ENCODE peak calls at places on chromosome 12, in six cellular contexts. Q is hepatocyte, B is HCT116, Z is PC-3, G is neural progenitor cell, L is OCI-LY7. F is an unnamed sample.

GRCh38 chr12:114682920-114683708 is 861 bp downstream of the TBX3 start:
- DNase-seq in Z (peak), B (no peak), L (no peak), Q (no peak), G (peak), F (no peak)

GRCh38 chr12:109777544-109777943 is 55.7 kb downstream of the TRPV4 start:
- DNase-seq in G (no peak), Z (peak), L (peak), Q (no peak), B (no peak), F (peak)

GRCh38 chr12:118053071-118053985 is 7.7 kb downstream of the WSB2 start:
- DNase-seq in Q (no peak), Z (peak), L (no peak), G (no peak), B (no peak), F (no peak)

GRCh38 chr12:1929241-1929984 is 11.0 kb upstream of the CACNA2D4 start:
- DNase-seq in L (peak), Q (no peak), Z (no peak), G (no peak), B (no peak), F (no peak)

GRCh38 chr12:17079251-17079909 is 473.4 kb upstream of the LMO3 start:
- DNase-seq in Z (peak), B (no peak), G (no peak), Q (no peak), L (peak), F (no peak)

GRCh38 chr12:52190860-52191729 is 719 bp downstream of the KRT80 start:
- DNase-seq in Q (no peak), G (no peak), L (no peak), B (no peak), Z (peak), F (no peak)

GRCh38 chr12:80937391-80938238 is at the start of gene LIN7A:
- DNase-seq in L (no peak), Q (peak), Z (no peak), B (no peak), G (peak), F (no peak)

GRCh38 chr12:6392499-6392898 is 8.5 kb downstream of the LTBR start:
- DNase-seq in Q (no peak), Z (no peak), G (no peak), L (no peak), B (no peak), F (no peak)

GRCh38 chr12:116855744-116856470 is 25.3 kb downstream of the HRK start:
- DNase-seq in Z (peak), L (no peak), Q (no peak), G (no peak), B (no peak), F (no peak)

GRCh38 chr12:51591020-51591901 is at the start of gene SCN8A:
- DNase-seq in Q (peak), Z (peak), G (peak), B (peak), L (peak), F (peak)

GRCh38 chr12:124756151-124756550 is 107.5 kb downstream of the SCARB1 start:
- DNase-seq in G (no peak), L (no peak), Q (no peak), B (no peak), Z (no peak), F (no peak)

GRCh38 chr12:42798811-42799438 is 209.4 kb upstream of the PRICKLE1 start:
- DNase-seq in G (no peak), Q (no peak), Z (peak), B (no peak), L (no peak), F (no peak)

GRCh38 chr12:1851126-1851791 is 30.9 kb downstream of the LRTM2 start:
- DNase-seq in L (no peak), B (no peak), Z (peak), Q (no peak), G (no peak), F (no peak)

GRCh38 chr12:90729741-90730140 is 225.2 kb downstream of the CCER1 start:
- DNase-seq in G (no peak), L (no peak), Z (peak), B (peak), Q (no peak), F (no peak)

DNA sequence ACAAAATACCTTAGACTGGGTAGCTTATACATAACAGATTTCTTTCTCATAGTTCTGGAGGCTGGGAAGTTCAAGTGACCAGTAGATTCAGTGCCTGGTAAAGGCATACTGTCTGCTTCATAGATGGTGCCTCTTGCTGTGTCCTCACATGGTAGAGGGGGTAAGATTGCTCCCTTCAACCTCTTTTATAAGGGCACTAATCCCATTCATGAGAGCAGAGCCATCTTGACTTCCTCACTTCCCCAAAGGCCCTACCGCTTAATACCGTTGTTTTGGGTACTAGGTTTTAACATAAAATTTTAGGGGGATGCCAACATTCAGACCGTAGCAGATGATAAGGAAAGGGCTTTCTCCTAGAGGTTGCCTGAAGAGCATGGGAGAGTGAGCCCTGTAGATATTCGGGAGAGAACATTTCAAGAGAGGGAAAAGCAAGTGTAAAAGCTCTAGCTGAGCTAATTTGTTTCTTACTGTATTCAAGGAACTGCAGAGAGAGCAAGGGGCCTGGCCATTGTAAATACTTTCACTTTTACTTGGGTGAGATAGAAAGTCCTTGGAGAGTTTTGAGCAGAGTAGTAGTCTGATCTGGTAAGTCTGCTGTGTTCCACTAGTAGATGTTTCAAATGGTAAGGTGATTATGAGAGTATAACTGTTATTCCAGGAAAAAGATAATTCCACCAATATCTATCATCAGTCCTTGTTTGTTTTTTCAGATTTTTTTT is 27.3 kb downstream of the FRS2 start:
- DNase-seq in B (no peak), Q (no peak), Z (no peak), G (no peak), L (no peak), F (peak)
- TF ChIP-seq EZH2phosphoT487 in B (no peak), Q (no peak), Z (no peak), G (no peak), L (no peak), F (no peak)

GRCh38 chr12:20210795-20211194 is 157.5 kb upstream of the PDE3A start:
- DNase-seq in G (no peak), Q (no peak), Z (no peak), B (no peak), L (no peak), F (no peak)

GRCh38 chr12:20212036-20212435 is 156.3 kb upstream of the PDE3A start:
- DNase-seq in G (no peak), B (no peak), L (no peak), Z (no peak), Q (no peak), F (no peak)

GRCh38 chr12:20201733-20202132 is 166.6 kb upstream of the PDE3A start:
- DNase-seq in L (no peak), Q (no peak), G (no peak), B (no peak), Z (no peak), F (no peak)

GRCh38 chr12:20211537-20211936 is 156.8 kb upstream of the PDE3A start:
- DNase-seq in B (no peak), Z (no peak), G (no peak), Q (no peak), L (no peak), F (no peak)

GRCh38 chr12:20206410-20206809 is 161.9 kb upstream of the PDE3A start:
- DNase-seq in L (no peak), Z (no peak), Q (no peak), G (no peak), B (no peak), F (no peak)
- H2AFZ ChIP-seq in L (no peak), Z (no peak), Q (no peak), G (peak), B (no peak), F (no peak)

GRCh38 chr12:54443446-54443845 is 24.4 kb upstream of the ITGA5 start:
- DNase-seq in G (no peak), L (no peak), B (no peak), Z (no peak), Q (no peak), F (no peak)

GRCh38 chr12:54444202-54444601 is 25.1 kb upstream of the ITGA5 start:
- DNase-seq in Z (peak), G (no peak), B (no peak), Q (no peak), L (no peak), F (no peak)

GRCh38 chr12:54439096-54439495 is 20.0 kb upstream of the ITGA5 start:
- DNase-seq in Q (no peak), B (no peak), G (no peak), Z (no peak), L (no peak), F (no peak)

GRCh38 chr12:54439521-54440255 is 20.6 kb upstream of the ITGA5 start:
- DNase-seq in B (peak), Q (peak), L (peak), Z (peak), G (peak), F (peak)

GRCh38 chr12:54442071-54442470 is 23.0 kb upstream of the ITGA5 start:
- DNase-seq in G (no peak), Q (no peak), Z (no peak), L (no peak), B (no peak), F (no peak)
- TF ChIP-seq EZH2phosphoT487 in G (no peak), Q (no peak), Z (no peak), L (no peak), B (no peak), F (no peak)

GRCh38 chr12:119992129-119992705 is 3.2 kb downstream of the BICDL1 start:
- DNase-seq in Z (no peak), L (no peak), B (no peak), Q (no peak), G (no peak), F (no peak)

GRCh38 chr12:119988440-119988787 is 622 bp upstream of the BICDL1 start:
- DNase-seq in L (no peak), B (no peak), Q (no peak), G (no peak), Z (no peak), F (no peak)

GRCh38 chr12:119989619-119990381 is 764 bp downstream of the BICDL1 start:
- DNase-seq in B (no peak), Z (peak), Q (peak), L (peak), G (peak), F (peak)

GRCh38 chr12:119990382-119990874 is 1.4 kb downstream of the BICDL1 start:
- DNase-seq in B (no peak), G (peak), Z (no peak), Q (no peak), L (peak), F (no peak)

GRCh38 chr12:119988788-119989618 is at the start of gene BICDL1:
- DNase-seq in B (peak), L (peak), G (peak), Q (peak), Z (peak), F (peak)
- H2AFZ ChIP-seq in B (peak), L (peak), G (peak), Q (peak), Z (peak), F (peak)

DNA sequence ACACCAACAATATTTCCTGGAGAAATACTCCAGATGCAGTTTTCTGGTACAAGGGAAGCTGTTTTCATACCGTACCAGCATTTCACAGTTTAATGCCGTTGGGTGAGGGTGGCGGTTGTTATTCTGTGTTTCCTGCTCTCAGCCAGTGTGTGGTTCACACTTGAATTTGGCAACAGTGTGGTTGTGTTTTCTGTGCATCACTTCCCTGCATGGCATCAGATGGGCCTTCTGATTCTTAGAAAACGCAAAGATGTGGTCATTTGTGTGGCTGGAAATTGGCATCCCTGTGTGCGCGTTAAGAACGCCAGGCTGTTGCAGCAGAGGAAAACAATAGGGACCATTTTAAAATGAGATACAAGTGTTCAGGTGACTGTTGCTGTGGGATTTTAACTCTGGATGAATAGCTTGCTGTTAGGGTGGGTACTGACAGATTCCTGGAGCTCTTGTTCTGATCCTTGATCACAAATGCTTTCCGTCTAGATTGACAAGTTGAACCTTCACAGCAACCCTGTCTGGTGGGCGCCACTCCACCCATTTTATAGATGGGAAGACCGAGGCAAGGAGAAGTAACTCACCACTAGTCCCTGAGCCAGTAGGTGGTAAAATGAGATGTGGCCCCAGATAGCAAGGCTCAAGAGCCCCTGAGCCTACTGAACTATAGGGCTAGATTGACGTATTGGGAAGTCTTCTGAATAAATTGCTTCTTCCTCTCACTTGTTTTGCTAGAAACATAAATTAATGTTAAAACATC is 231.2 kb downstream of the CHST11 start:
- DNase-seq in L (no peak), Q (no peak), G (no peak), B (no peak), Z (no peak), F (no peak)
- TF ChIP-seq EZH2phosphoT487 in L (no peak), Q (no peak), G (no peak), B (no peak), Z (no peak), F (no peak)

GRCh38 chr12:121391619-121392324 is 8.1 kb upstream of the RNF34 start:
- DNase-seq in B (no peak), G (no peak), Q (peak), Z (no peak), L (no peak), F (peak)

GRCh38 chr12:121392325-121392716 is 7.6 kb upstream of the RNF34 start:
- DNase-seq in Q (no peak), Z (no peak), G (no peak), B (no peak), L (no peak), F (no peak)

GRCh38 chr12:121383601-121384019 is 16.3 kb upstream of the RNF34 start:
- DNase-seq in Q (no peak), B (no peak), G (no peak), L (no peak), Z (no peak), F (no peak)

GRCh38 chr12:121390856-121391255 is 9.1 kb upstream of the RNF34 start:
- DNase-seq in Q (no peak), L (no peak), B (no peak), Z (peak), G (no peak), F (no peak)

DNA sequence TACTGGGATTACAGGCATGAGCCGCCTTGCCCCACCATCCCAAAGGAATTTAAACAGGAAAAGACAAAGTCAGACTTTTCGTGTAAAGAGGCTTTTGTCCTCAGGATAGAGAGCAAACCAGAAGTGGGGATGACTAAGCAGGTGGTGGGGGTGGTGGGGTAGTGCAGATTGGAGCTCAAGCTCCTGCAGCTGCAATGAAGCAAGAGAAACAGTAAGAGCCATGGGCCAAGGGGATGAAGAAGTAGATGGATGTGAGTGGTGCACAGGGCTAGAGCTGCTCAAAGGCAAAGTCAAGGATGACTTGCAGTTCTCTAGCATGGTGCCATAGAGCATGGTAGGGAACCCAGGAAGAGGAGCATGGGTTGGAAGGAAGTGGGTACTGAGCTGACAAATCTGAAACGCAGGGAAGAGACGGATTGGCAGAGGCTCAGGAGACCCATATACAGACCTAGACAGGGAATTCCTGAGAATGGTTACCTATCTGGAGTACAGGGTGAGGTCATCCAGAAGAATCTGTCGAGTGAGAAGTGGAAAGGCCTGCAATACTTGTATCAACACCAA is 11.4 kb upstream of the RNF34 start:
- DNase-seq in B (no peak), Z (peak), L (no peak), Q (no peak), G (no peak), F (no peak)
- H2AFZ ChIP-seq in B (no peak), Z (peak), L (no peak), Q (no peak), G (no peak), F (no peak)